ENCODE peak calls at places on chromosome 6, in five cellular contexts. D, N, J, R and B are unnamed samples.

GRCh38 chr6:46772754-46773153 is 20.4 kb upstream of the MEP1A start:
- DNase-seq in D (no peak), R (no peak), N (no peak), J (peak; percentile 35), B (no peak)

GRCh38 chr6:34154668-34155447 is 9.0 kb upstream of the GRM4 start:
- DNase-seq in R (no peak), N (no peak), D (peak; percentile 70), J (peak; percentile 76), B (peak; percentile 26)

GRCh38 chr6:53862517-53863457 is 68.0 kb downstream of the LRRC1 start:
- DNase-seq in N (no peak), R (no peak), J (no peak), D (no peak), B (peak; percentile 93)

GRCh38 chr6:165937564-165938358 is 229.9 kb downstream of the TBXT start:
- DNase-seq in R (no peak), D (no peak), N (no peak), J (no peak), B (no peak)

GRCh38 chr6:108732101-108732870 is 115.9 kb upstream of the ARMC2 start:
- DNase-seq in N (no peak), R (no peak), J (no peak), D (no peak), B (peak; percentile 46)

GRCh38 chr6:146041282-146041681 is 12.4 kb downstream of the GRM1 start:
- DNase-seq in R (no peak), J (no peak), D (no peak), N (no peak), B (no peak)

GRCh38 chr6:4612636-4613171 is 163.5 kb upstream of the CDYL start:
- DNase-seq in J (peak; percentile 46), N (no peak), D (no peak), R (no peak), B (peak; percentile 32)

GRCh38 chr6:56555438-56555872 is 87.2 kb downstream of the DST start:
- DNase-seq in J (peak; percentile 30), N (no peak), D (no peak), R (no peak), B (peak; percentile 73)